ENCODE peak calls at places on chromosomes 11 and 22, in seven cellular contexts. One of them, this sample, is unnamed.

GRCh38 chr11:46527586-46527985 is 66.2 kb downstream of the AMBRA1 start:
- DNase-seq in CD8-positive, alpha-beta memory T cell: no peak
- DNase-seq in EL: no peak
- DNase-seq in activated CD4-positive, alpha-beta T cell treated with anti-CD3 and anti-CD28 coated beads, Interleukin-2, amount 50 U/mL, for 24 hours: no peak
- DNase-seq in ACHN: no peak
- DNase-seq in T-helper 9 cell: no peak
- DNase-seq in neuronal stem cell: no peak
- DNase-seq in this sample: no peak

GRCh38 chr11:65182258-65183170 is 786 bp downstream of the CAPN1 start:
- DNase-seq in CD8-positive, alpha-beta memory T cell: no peak
- DNase-seq in EL: peak
- DNase-seq in activated CD4-positive, alpha-beta T cell treated with anti-CD3 and anti-CD28 coated beads, Interleukin-2, amount 50 U/mL, for 24 hours: no peak
- DNase-seq in ACHN: peak
- DNase-seq in T-helper 9 cell: no peak
- DNase-seq in neuronal stem cell: no peak
- DNase-seq in this sample: peak

GRCh38 chr11:134764966-134765365 is 352.9 kb upstream of the B3GAT1 start:
- DNase-seq in CD8-positive, alpha-beta memory T cell: no peak
- DNase-seq in EL: no peak
- DNase-seq in activated CD4-positive, alpha-beta T cell treated with anti-CD3 and anti-CD28 coated beads, Interleukin-2, amount 50 U/mL, for 24 hours: no peak
- DNase-seq in ACHN: no peak
- DNase-seq in T-helper 9 cell: no peak
- DNase-seq in neuronal stem cell: no peak
- DNase-seq in this sample: no peak

GRCh38 chr11:116849491-116849890 is 12.1 kb upstream of the APOA1 start:
- DNase-seq in CD8-positive, alpha-beta memory T cell: no peak
- DNase-seq in EL: no peak
- DNase-seq in activated CD4-positive, alpha-beta T cell treated with anti-CD3 and anti-CD28 coated beads, Interleukin-2, amount 50 U/mL, for 24 hours: no peak
- DNase-seq in ACHN: no peak
- DNase-seq in T-helper 9 cell: no peak
- DNase-seq in neuronal stem cell: no peak
- DNase-seq in this sample: no peak

GRCh38 chr11:124746621-124747243 is 5.3 kb downstream of the VSIG2 start:
- DNase-seq in CD8-positive, alpha-beta memory T cell: peak
- DNase-seq in EL: peak
- DNase-seq in activated CD4-positive, alpha-beta T cell treated with anti-CD3 and anti-CD28 coated beads, Interleukin-2, amount 50 U/mL, for 24 hours: peak
- DNase-seq in ACHN: peak
- DNase-seq in T-helper 9 cell: peak
- DNase-seq in neuronal stem cell: no peak
- DNase-seq in this sample: peak

GRCh38 chr11:126083829-126084607 is 21.4 kb upstream of the CDON start:
- DNase-seq in CD8-positive, alpha-beta memory T cell: no peak
- DNase-seq in EL: no peak
- DNase-seq in activated CD4-positive, alpha-beta T cell treated with anti-CD3 and anti-CD28 coated beads, Interleukin-2, amount 50 U/mL, for 24 hours: no peak
- DNase-seq in ACHN: no peak
- DNase-seq in T-helper 9 cell: no peak
- DNase-seq in neuronal stem cell: peak
- DNase-seq in this sample: no peak

GRCh38 chr22:40176921-40177737 is 596 bp upstream of the TNRC6B start:
- DNase-seq in CD8-positive, alpha-beta memory T cell: peak
- DNase-seq in EL: peak
- DNase-seq in activated CD4-positive, alpha-beta T cell treated with anti-CD3 and anti-CD28 coated beads, Interleukin-2, amount 50 U/mL, for 24 hours: peak
- DNase-seq in ACHN: peak
- DNase-seq in T-helper 9 cell: peak
- DNase-seq in neuronal stem cell: no peak
- DNase-seq in this sample: peak

GRCh38 chr11:74366576-74366975 is 31.7 kb downstream of the PGM2L1 start:
- DNase-seq in CD8-positive, alpha-beta memory T cell: no peak
- DNase-seq in EL: peak
- DNase-seq in activated CD4-positive, alpha-beta T cell treated with anti-CD3 and anti-CD28 coated beads, Interleukin-2, amount 50 U/mL, for 24 hours: no peak
- DNase-seq in ACHN: no peak
- DNase-seq in T-helper 9 cell: no peak
- DNase-seq in neuronal stem cell: peak
- DNase-seq in this sample: peak

GRCh38 chr11:73167555-73167954 is 25.4 kb upstream of the FCHSD2 start:
- DNase-seq in CD8-positive, alpha-beta memory T cell: no peak
- DNase-seq in EL: no peak
- DNase-seq in activated CD4-positive, alpha-beta T cell treated with anti-CD3 and anti-CD28 coated beads, Interleukin-2, amount 50 U/mL, for 24 hours: no peak
- DNase-seq in ACHN: no peak
- DNase-seq in T-helper 9 cell: no peak
- DNase-seq in neuronal stem cell: no peak
- DNase-seq in this sample: no peak

GRCh38 chr11:94740083-94740974 is 27.8 kb upstream of the AMOTL1 start:
- DNase-seq in CD8-positive, alpha-beta memory T cell: no peak
- DNase-seq in EL: peak
- DNase-seq in activated CD4-positive, alpha-beta T cell treated with anti-CD3 and anti-CD28 coated beads, Interleukin-2, amount 50 U/mL, for 24 hours: no peak
- DNase-seq in ACHN: peak
- DNase-seq in T-helper 9 cell: no peak
- DNase-seq in neuronal stem cell: peak
- DNase-seq in this sample: no peak

GRCh38 chr22:21968452-21969129 is 14.0 kb downstream of the TOP3B start:
- DNase-seq in CD8-positive, alpha-beta memory T cell: no peak
- DNase-seq in EL: no peak
- DNase-seq in activated CD4-positive, alpha-beta T cell treated with anti-CD3 and anti-CD28 coated beads, Interleukin-2, amount 50 U/mL, for 24 hours: no peak
- DNase-seq in ACHN: no peak
- DNase-seq in T-helper 9 cell: no peak
- DNase-seq in neuronal stem cell: no peak
- DNase-seq in this sample: no peak

This sample was measured in kidney glomerular epithelial cell.